ENCODE peak calls at places on chromosome 3, in eight cellular contexts. J is heart right ventricle, Z is AG09309, O is mammary epithelial cell, R is lower lobe of right lung, H is A549, Y is prostate gland, U is breast epithelium. E is an unnamed sample.

GRCh38 chr3:123818921-123819429 is 65.2 kb downstream of the MYLK start:
- DNase-seq in J (no peak), Z (no peak), O (peak), R (no peak), H (no peak), Y (no peak), U (no peak), E (peak)

GRCh38 chr3:52385157-52385556 is 59.7 kb downstream of the SEMA3G start:
- DNase-seq in J (no peak), Z (no peak), O (no peak), R (no peak), H (peak), Y (no peak), U (no peak), E (peak)

GRCh38 chr3:184544513-184544861 is 17.1 kb upstream of the EPHB3 start:
- DNase-seq in J (no peak), Z (no peak), O (no peak), R (no peak), H (no peak), Y (no peak), U (no peak), E (no peak)

GRCh38 chr3:172256101-172256687 is 192.1 kb downstream of the GHSR start:
- DNase-seq in J (peak), Z (peak), O (no peak), R (no peak), H (no peak), Y (no peak), U (no peak), E (peak)

GRCh38 chr3:153513236-153513635 is 351.2 kb downstream of the RAP2B start:
- DNase-seq in J (no peak), Z (no peak), O (peak), R (no peak), H (peak), Y (no peak), U (no peak), E (peak)

GRCh38 chr3:8702560-8702959 is 31.0 kb upstream of the CAV3 start:
- DNase-seq in J (no peak), Z (no peak), O (no peak), R (no peak), H (no peak), Y (no peak), U (no peak), E (no peak)

GRCh38 chr3:112531358-112531781 is 30.4 kb downstream of the ATG3 start:
- DNase-seq in J (no peak), Z (peak), O (no peak), R (no peak), H (peak), Y (no peak), U (no peak), E (peak)

GRCh38 chr3:158683216-158683975 is 10.9 kb upstream of the LXN start:
- DNase-seq in J (no peak), Z (peak), O (peak), R (no peak), H (no peak), Y (no peak), U (no peak), E (peak)

GRCh38 chr3:8554725-8555621 is 53.4 kb downstream of the LMCD1 start:
- DNase-seq in J (no peak), Z (peak), O (no peak), R (no peak), H (no peak), Y (no peak), U (no peak), E (peak)

GRCh38 chr3:54433846-54434245 is 311.5 kb downstream of the CACNA2D3 start:
- DNase-seq in J (no peak), Z (no peak), O (peak), R (no peak), H (peak), Y (no peak), U (no peak), E (no peak)

GRCh38 chr3:197564097-197564843 is 8.5 kb upstream of the BDH1 start:
- DNase-seq in J (no peak), Z (no peak), O (no peak), R (no peak), H (peak), Y (no peak), U (no peak), E (no peak)

GRCh38 chr3:161305095-161305991 is 66.0 kb downstream of the SPTSSB start:
- DNase-seq in J (no peak), Z (no peak), O (peak), R (no peak), H (peak), Y (no peak), U (no peak), E (peak)

GRCh38 chr3:126345641-126346460 is 11.4 kb downstream of the KLF15 start:
- DNase-seq in J (peak), Z (no peak), O (no peak), R (peak), H (no peak), Y (no peak), U (no peak), E (no peak)

GRCh38 chr3:66035763-66036477 is 2.8 kb downstream of the MAGI1 start:
- DNase-seq in J (no peak), Z (no peak), O (no peak), R (no peak), H (no peak), Y (no peak), U (peak), E (no peak)
- H3K4me3 ChIP-seq in J (peak), Z (peak), O (no peak), R (peak), H (no peak), Y (no peak), U (no peak), E (no peak)

DNA sequence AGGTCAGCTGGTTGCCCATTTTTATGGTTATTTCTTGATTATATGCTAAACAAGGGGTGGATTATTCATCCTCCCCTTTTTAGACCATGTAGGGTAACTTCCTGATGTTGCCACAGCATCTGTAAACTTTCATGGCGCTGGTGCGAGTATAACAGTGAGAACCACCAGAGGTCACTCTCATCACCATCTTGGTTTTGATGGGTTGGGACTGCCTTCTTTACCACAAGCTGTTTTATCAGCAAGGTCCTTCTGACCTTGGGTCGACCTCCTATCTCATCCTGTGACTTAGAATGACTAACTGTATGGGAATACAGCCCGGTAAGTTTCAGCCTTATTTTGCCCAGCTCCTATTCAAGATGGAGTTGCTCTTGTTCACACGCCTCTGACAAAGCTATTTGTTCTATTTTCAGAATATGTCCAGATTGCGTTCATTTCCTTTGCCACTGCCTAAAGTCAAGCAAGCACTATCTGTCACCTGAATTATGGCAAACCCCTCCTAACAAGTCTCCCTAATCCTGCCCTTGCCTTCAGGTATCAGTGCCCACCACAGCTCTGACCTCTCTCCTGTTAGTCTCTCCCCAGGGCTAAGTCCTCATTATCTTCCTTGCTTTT is 308.5 kb downstream of the ROBO2 start:
- DNase-seq in J (no peak), Z (no peak), O (no peak), R (no peak), H (peak), Y (no peak), U (no peak), E (peak)
- TF ChIP-seq CTCF in J (peak), Z (peak), O (no peak), R (no peak), H (no peak), Y (no peak), U (no peak), E (no peak)

GRCh38 chr3:138434276-138434874 is at the start of gene ESYT3:
- DNase-seq in J (peak), Z (no peak), O (peak), R (peak), H (peak), Y (peak), U (peak), E (peak)
- H3K4me3 ChIP-seq in J (peak), Z (peak), O (peak), R (peak), H (peak), Y (peak), U (peak), E (peak)

GRCh38 chr3:114852974-114853373 is 294.1 kb downstream of the ZBTB20 start:
- DNase-seq in J (no peak), Z (no peak), O (no peak), R (no peak), H (no peak), Y (no peak), U (no peak), E (no peak)
- TF ChIP-seq CTCF in J (no peak), Z (no peak), O (no peak), R (no peak), H (no peak), Y (no peak), U (no peak), E (no peak)

DNA sequence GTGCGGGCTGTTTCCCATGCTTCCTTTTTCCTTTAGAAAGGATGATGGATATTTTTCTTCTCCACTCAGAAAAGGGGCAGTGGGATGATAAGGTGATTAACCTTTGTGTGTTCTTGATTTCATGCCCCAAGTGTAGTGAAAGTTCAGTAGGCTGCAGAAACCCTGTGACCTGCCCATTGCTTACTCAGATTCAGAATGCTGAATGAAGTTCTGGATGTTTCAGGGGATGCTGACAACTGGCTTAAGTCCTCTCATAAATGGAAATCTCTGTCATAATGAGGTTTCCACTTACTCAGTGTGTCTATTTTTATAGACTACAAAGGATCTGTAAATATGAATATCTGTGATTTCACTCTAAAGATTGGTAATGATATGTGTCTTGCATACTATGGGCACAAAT is 471.3 kb upstream of the TPRG1 start:
- DNase-seq in J (no peak), Z (no peak), O (no peak), R (no peak), H (no peak), Y (no peak), U (no peak), E (no peak)
- H3K4me3 ChIP-seq in J (no peak), Z (no peak), O (no peak), R (no peak), H (no peak), Y (no peak), U (no peak), E (no peak)

DNA sequence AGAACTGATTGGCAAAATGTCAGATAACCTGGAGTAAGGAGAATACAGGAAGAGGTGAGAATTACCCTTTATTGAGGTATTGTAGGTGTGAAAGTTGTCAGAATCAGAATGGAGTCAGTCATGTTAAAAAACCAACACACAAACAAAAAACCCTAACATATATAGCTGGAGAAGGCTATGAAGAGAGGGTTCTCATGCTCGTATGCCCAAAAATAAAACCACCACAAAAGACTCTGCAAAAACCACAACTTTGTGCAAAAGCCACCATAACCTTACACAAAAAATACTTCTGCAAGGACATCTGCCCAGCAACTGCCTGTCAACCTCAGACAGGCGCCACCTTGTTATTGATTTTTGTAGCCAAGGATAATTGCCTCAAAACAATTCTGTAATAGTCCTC is 136.0 kb downstream of the CD47 start:
- DNase-seq in J (no peak), Z (no peak), O (no peak), R (no peak), H (no peak), Y (no peak), U (no peak), E (no peak)
- TF ChIP-seq CTCF in J (no peak), Z (no peak), O (no peak), R (no peak), H (no peak), Y (no peak), U (no peak), E (no peak)

DNA sequence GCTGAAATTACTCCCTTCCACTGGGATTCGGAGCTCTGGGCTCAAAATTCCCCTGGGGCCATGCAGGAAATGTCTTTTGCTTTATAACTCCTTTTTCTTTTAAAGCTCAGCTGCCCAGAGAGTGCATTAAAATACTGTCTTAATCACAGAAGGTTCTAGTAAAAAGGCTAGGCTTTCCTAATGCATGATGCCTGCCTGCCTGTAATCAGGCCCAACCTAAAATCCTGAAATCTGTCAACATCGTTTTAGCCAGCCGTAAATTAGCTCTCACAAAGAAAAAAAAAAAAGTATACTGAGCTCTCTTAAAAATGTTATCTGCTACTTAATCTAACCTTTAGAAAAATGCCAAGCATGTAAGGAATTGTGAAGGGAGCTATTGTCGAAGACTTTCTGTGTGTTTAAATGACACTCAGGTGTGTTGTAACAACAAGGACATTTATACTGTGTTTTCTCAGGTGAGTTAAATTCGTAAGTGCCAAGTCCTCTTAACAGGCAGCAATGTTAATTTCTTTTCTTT is 26.4 kb downstream of the RARB start:
- DNase-seq in J (no peak), Z (peak), O (peak), R (no peak), H (no peak), Y (no peak), U (no peak), E (no peak)
- H3K4me3 ChIP-seq in J (no peak), Z (no peak), O (no peak), R (no peak), H (no peak), Y (no peak), U (no peak), E (no peak)

DNA sequence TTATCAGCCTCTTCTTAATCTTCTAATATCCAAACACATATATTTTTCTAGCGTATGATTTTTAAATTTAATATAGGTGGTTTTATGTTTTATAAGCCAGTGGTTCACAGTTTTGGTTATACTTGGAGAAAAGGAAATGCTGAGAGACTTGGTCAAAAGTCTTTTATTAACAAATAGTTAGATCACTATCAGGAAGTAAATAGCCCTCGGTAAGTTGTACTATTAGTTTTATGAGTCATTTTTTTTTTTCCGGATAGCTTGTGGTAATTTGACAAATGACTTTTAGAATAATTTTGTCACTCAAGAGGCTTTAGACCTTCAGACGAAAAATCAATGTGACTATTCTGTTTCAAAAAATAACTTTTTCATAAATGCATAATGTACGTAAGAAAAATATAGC is 232.2 kb upstream of the ROBO1 start:
- DNase-seq in J (no peak), Z (no peak), O (peak), R (no peak), H (no peak), Y (no peak), U (no peak), E (no peak)
- TF ChIP-seq CTCF in J (no peak), Z (no peak), O (no peak), R (no peak), H (no peak), Y (no peak), U (no peak), E (no peak)

DNA sequence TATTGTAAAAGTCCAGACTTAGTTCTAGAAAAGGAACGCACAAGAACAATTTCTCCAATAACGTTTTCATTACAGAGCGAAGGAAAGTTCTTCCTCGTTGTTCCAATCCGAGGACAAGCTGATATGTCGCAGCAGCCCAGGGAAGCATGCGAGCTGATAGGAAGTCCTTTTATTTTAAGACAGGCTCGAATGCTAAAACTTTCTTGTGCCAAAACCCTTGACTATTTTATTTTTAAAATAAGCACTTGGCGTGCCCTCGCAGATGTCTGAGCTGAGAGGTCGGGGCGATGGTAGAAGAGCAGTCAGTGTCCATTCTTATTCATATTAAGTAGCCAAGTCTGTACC is 433 bp upstream of the MITF start:
- DNase-seq in J (no peak), Z (no peak), O (no peak), R (no peak), H (no peak), Y (no peak), U (no peak), E (no peak)
- H3K4me3 ChIP-seq in J (peak), Z (peak), O (peak), R (peak), H (peak), Y (peak), U (peak), E (peak)

GRCh38 chr3:195558602-195559001 is 15.5 kb upstream of the PPP1R2 start:
- DNase-seq in J (peak), Z (peak), O (peak), R (no peak), H (peak), Y (no peak), U (no peak), E (peak)
- TF ChIP-seq CTCF in J (peak), Z (peak), O (peak), R (peak), H (peak), Y (no peak), U (peak), E (peak)

E was measured in cardiac fibroblast.